ENCODE peak calls at places on chromosome 16, in four cellular contexts. U, E, J and L are unnamed samples.

GRCh38 chr16:57526498-57526897 is 9.9 kb downstream of the CCDC102A start:
- DNase-seq in U (no peak), E (no peak), J (no peak), L (no peak)

GRCh38 chr16:14456793-14457481 is 173.1 kb downstream of the PARN start:
- DNase-seq in U (no peak), E (no peak), J (no peak), L (no peak)

GRCh38 chr16:15650698-15651161 is 685 bp downstream of the NDE1 start:
- DNase-seq in U (peak; percentile 67), E (no peak), J (no peak), L (no peak)

GRCh38 chr16:56259425-56259779 is 68.1 kb downstream of the GNAO1 start:
- DNase-seq in U (no peak), E (no peak), J (no peak), L (no peak)

GRCh38 chr16:825298-826061 is 24.9 kb upstream of the GNG13 start:
- DNase-seq in U (peak; percentile 90), E (no peak), J (no peak), L (no peak)

GRCh38 chr16:8925455-8925854 is 38.3 kb downstream of the USP7 start:
- DNase-seq in U (no peak), E (no peak), J (no peak), L (no peak)

GRCh38 chr16:4182581-4183257 is 59.2 kb downstream of the SRL start:
- DNase-seq in U (no peak), E (no peak), J (no peak), L (no peak)

GRCh38 chr16:58508671-58509251 is 6.6 kb upstream of the SETD6 start:
- DNase-seq in U (peak; percentile 23), E (no peak), J (no peak), L (no peak)

GRCh38 chr16:56399492-56399891 is 25.9 kb downstream of the AMFR start:
- DNase-seq in U (no peak), E (no peak), J (no peak), L (no peak)

GRCh38 chr16:57759541-57760356 is 24.2 kb downstream of the KATNB1 start:
- DNase-seq in U (no peak), E (no peak), J (no peak), L (no peak)

GRCh38 chr16:57525761-57526160 is 10.6 kb downstream of the CCDC102A start:
- DNase-seq in U (no peak), E (no peak), J (no peak), L (no peak)

GRCh38 chr16:2450535-2450934 is 9.4 kb upstream of the TEDC2 start:
- DNase-seq in U (no peak), E (no peak), J (no peak), L (no peak)

GRCh38 chr16:81618661-81619060 is 160.4 kb upstream of the PLCG2 start:
- DNase-seq in U (peak; percentile 67), E (peak; percentile 66), J (no peak), L (no peak)

GRCh38 chr16:508884-509736 is 18.4 kb upstream of the CAPN15 start:
- DNase-seq in U (no peak), E (no peak), J (peak; percentile 48), L (no peak)

GRCh38 chr16:79997257-79997656 is 396.7 kb upstream of the MAF start:
- DNase-seq in U (no peak), E (no peak), J (no peak), L (no peak)

GRCh38 chr16:2817496-2818277 is 650 bp downstream of the PRSS21 start:
- DNase-seq in U (peak; percentile 23), E (no peak), J (peak; percentile 6), L (no peak)

GRCh38 chr16:77457046-77457445 is 22.2 kb upstream of the ADAMTS18 start:
- DNase-seq in U (no peak), E (no peak), J (no peak), L (no peak)

GRCh38 chr16:52705192-52705591 is 158.2 kb upstream of the TOX3 start:
- DNase-seq in U (no peak), E (no peak), J (no peak), L (no peak)

GRCh38 chr16:26605872-26606271 is 460.9 kb upstream of the C16orf82 start:
- DNase-seq in U (no peak), E (no peak), J (no peak), L (no peak)

GRCh38 chr16:81279375-81279774 is 35.4 kb upstream of the GAN start:
- DNase-seq in U (no peak), E (no peak), J (no peak), L (no peak)

GRCh38 chr16:54335230-54335629 is 48.6 kb upstream of the IRX3 start:
- DNase-seq in U (no peak), E (no peak), J (no peak), L (no peak)

GRCh38 chr16:81873843-81874752 is 95.0 kb downstream of the PLCG2 start:
- DNase-seq in U (no peak), E (peak; percentile 67), J (peak; percentile 51), L (no peak)

GRCh38 chr16:12255919-12256665 is 279.6 kb downstream of the SNX29 start:
- DNase-seq in U (no peak), E (no peak), J (no peak), L (no peak)

GRCh38 chr16:28580726-28581315 is 16.0 kb downstream of the SULT1A2 start:
- DNase-seq in U (no peak), E (no peak), J (no peak), L (no peak)

GRCh38 chr16:13962232-13962631 is 42.3 kb downstream of the ERCC4 start:
- DNase-seq in U (no peak), E (no peak), J (no peak), L (no peak)

DNA sequence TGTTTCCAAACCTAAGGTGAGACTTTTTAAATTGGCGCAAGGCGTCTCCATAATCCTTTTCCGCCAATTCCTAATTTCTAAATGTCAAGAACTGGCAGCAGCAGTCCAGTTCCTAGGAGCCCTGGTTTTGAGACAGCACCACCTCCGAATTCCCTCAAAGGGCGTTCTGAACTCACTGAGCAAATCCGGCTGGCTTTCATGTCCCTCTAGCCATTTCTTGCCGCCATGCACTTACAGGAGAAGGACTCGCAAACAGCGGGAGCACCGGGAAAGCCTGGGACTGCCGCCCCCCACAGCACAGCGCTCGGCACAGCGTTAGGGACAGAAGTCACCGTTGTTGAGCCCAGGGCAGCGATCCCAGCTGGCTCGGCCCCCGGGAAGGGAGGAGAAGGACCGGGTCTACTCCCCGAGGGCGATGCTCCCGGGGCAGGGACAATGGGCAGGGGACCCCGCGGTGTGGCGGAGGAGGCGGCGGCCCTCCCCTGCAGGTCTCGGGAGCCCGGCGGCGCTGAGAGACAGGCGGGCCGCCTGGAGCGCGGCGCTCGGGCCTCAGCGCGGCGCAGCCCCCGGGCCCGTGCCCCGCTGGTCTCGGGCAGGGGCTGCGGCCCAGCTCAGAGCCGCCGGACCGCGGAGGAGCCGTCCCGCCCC is 545 bp downstream of the ARHGAP17 start:
- DNase-seq in U (peak; percentile 67), E (peak; percentile 45), J (peak; percentile 47), L (peak; percentile 30)
- TF ChIP-seq POLR2A in U (no peak), E (no peak), J (no peak), L (no peak)

DNA sequence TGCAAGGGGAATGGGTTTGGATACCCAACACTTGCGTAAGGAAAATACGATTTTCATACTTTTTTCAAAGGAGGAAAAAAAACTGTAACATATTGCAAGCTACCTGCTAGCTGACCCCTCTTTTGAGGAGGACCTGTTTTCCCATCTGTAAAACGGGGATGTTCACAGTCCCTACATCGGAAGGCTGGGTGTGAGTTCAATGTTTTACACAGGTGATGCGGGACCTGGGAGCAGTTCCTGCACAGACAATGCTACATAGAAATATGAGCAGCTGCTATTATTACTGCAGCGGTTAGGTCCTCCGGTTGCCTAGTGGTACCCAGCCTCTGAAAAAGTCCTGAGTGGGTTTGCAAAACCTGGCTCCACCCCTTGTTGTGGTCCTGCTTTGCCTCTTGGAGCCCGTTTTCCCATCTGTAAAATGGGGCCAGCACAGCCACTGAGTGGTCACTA is 3.5 kb downstream of the SOCS1 start:
- DNase-seq in U (no peak), E (no peak), J (no peak), L (no peak)
- H3K4me1 ChIP-seq in U (peaks cover 6% of the 10 kb centered on the region), E (peaks cover 41% of the 10 kb centered on the region), J (peaks cover 2% of the 10 kb centered on the region), L (no peaks in the 10 kb centered on the region)

DNA sequence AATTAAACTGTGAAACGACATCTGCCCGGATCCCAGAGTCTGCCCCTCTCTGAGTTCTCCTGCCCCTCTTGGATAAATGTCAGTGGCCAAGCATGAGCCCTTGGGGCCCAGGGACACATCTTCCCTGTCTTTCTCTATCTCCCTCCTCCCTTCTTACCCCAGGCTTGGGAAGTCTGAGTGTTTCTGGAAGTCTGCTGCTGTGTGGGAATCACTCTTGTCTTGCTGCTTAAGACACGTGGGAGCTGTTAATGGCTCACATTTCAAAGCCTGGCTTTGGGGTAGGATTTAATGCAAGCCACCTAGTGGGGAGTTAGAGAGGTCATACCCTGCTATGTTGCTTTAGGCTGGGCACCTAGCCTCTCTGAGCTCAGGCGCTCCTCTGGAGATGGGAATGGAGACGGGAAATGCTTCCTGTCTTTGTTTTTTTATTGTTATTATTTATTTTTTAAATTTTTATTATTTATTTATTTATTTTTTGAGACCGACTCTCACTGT is 218.5 kb upstream of the CIBAR2 start:
- DNase-seq in U (no peak), E (no peak), J (no peak), L (no peak)
- TF ChIP-seq CTCF in U (no peak), E (no peak), J (peak; percentile 15), L (peak; percentile 26)

GRCh38 chr16:86288716-86289294 is 221.5 kb upstream of the FOXF1 start:
- DNase-seq in U (no peak), E (no peak), J (no peak), L (no peak)
- TF ChIP-seq POLR2A in U (no peak), E (no peak), J (no peak), L (no peak)

GRCh38 chr16:19119564-19119963 is 5.8 kb downstream of the ITPRIPL2 start:
- DNase-seq in U (no peak), E (no peak), J (no peak), L (no peak)
- H3K4me1 ChIP-seq in U (peaks cover 21% of the 10 kb centered on the region), E (peaks cover 95% of the 10 kb centered on the region), J (peaks cover 39% of the 10 kb centered on the region), L (peaks cover 22% of the 10 kb centered on the region)

GRCh38 chr16:88428616-88429386 is 24.3 kb upstream of the ZFPM1 start:
- DNase-seq in U (no peak), E (no peak), J (no peak), L (no peak)
- TF ChIP-seq CTCF in U (no peak), E (no peak), J (no peak), L (no peak)

DNA sequence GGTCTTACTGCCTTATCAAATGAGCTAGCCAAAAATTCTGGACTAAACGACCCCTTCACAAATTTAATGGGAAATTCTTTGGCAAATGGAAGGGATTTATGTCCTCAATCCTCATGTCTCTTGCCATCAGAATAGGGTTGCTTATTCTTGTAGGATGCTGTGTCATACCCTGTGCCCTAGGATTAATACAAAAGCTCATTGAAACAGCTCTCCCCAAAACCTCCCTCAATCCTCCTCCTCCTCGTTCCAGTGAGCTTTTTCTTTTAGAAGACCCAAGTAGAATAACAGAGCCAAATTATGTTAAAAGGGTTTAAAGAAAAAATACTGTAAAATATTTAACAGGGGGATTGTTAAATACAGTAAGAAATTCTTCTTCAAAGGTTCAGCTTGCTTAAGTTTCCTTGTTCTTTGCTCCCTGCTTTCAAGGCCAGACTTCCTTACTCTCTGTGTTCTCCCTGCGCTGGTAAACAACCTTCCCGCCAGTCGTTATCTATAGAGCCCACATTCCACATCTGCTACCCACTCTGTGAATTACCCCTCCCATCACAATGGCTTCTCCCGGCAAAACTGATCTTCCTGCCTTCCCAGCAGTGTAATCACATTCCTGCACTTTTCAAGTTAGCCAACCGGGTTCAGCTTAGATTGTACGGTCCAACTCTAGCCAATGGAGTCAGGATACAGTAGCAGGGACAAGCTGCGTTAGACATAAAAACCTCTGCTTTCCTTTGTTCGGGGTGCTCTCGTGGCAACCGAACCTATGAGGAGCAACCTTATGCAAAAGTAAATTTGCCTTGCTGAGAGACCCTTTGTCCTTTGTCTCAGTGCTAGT is 9.7 kb downstream of the HPR start:
- DNase-seq in U (peak; percentile 57), E (no peak), J (no peak), L (no peak)
- TF ChIP-seq POLR2A in U (no peak), E (no peak), J (no peak), L (no peak)